ENCODE peak calls at places on chromosomes 6 and 20, in four cellular contexts. S is heart right ventricle, F is adrenal gland, X is WERI-Rb-1. U is an unnamed sample.

GRCh38 chr6:22263748-22264147 is 33.1 kb downstream of the PRL start:
- DNase-seq in X (no peak), F (no peak), S (no peak), U (no peak)

GRCh38 chr6:119873107-119873506 is 523.5 kb upstream of the MAN1A1 start:
- DNase-seq in S (no peak), X (no peak), F (no peak), U (no peak)

GRCh38 chr6:78942451-78942850 is 75.1 kb downstream of the IRAK1BP1 start:
- DNase-seq in X (no peak), S (no peak), F (no peak), U (no peak)

GRCh38 chr6:82076855-82077254 is 170.7 kb downstream of the IBTK start:
- DNase-seq in X (no peak), F (no peak), S (no peak), U (no peak)

GRCh38 chr6:42846505-42846904 is 32.9 kb upstream of the RPL7L1 start:
- DNase-seq in F (no peak), S (no peak), X (no peak), U (no peak)

GRCh38 chr20:1341561-1342265 is 12.8 kb upstream of the SDCBP2 start:
- DNase-seq in F (peak; percentile 32), X (peak; percentile 38), S (no peak), U (peak; percentile 7)

GRCh38 chr6:34610819-34611477 is 54.8 kb upstream of the SPDEF start:
- DNase-seq in F (peak; percentile 44), X (no peak), S (no peak), U (no peak)

GRCh38 chr20:46827718-46828458 is 66.8 kb upstream of the EYA2 start:
- DNase-seq in X (no peak), F (no peak), S (no peak), U (no peak)

GRCh38 chr6:71489736-71490135 is 201.1 kb downstream of the OGFRL1 start:
- DNase-seq in F (no peak), S (no peak), X (no peak), U (no peak)

GRCh38 chr6:74177496-74177895 is 481.5 kb downstream of the CD109 start:
- DNase-seq in S (no peak), X (no peak), F (no peak), U (no peak)

GRCh38 chr6:14857501-14857900 is 388.4 kb upstream of the JARID2 start:
- DNase-seq in X (no peak), F (peak; percentile 21), S (no peak), U (no peak)

GRCh38 chr20:25076731-25077609 is 5.0 kb downstream of the VSX1 start:
- DNase-seq in X (peak; percentile 39), S (no peak), F (peak; percentile 64), U (no peak)

GRCh38 chr6:126261792-126262421 is 78.0 kb upstream of the CENPW start:
- DNase-seq in F (no peak), S (no peak), X (no peak), U (no peak)

GRCh38 chr6:26414281-26414680 is 12.2 kb downstream of the BTN3A1 start:
- DNase-seq in X (no peak), S (no peak), F (no peak), U (no peak)

GRCh38 chr6:155510879-155511278 is 55.2 kb upstream of the NOX3 start:
- DNase-seq in F (no peak), X (no peak), S (no peak), U (no peak)

GRCh38 chr20:49545572-49545971 is 22.4 kb downstream of the PTGIS start:
- DNase-seq in X (no peak), F (no peak), S (no peak), U (no peak)

GRCh38 chr20:49544535-49544934 is 23.4 kb downstream of the PTGIS start:
- DNase-seq in S (no peak), X (no peak), F (no peak), U (no peak)

GRCh38 chr20:49552007-49552406 is 15.9 kb downstream of the PTGIS start:
- DNase-seq in F (no peak), X (no peak), S (no peak), U (no peak)

GRCh38 chr20:49549806-49550551 is 18.0 kb downstream of the PTGIS start:
- DNase-seq in F (no peak), S (no peak), X (no peak), U (no peak)

GRCh38 chr20:49548371-49548947 is 19.5 kb downstream of the PTGIS start:
- DNase-seq in F (no peak), X (no peak), S (no peak), U (no peak)
- H3K27ac ChIP-seq in F (no peak overlapping the region), X (no peak overlapping the region), S (no peak overlapping the region), U (no peak overlapping the region)

GRCh38 chr6:1630212-1630770 is 20.6 kb downstream of the FOXC1 start:
- DNase-seq in X (no peak), F (no peak), S (no peak), U (no peak)

GRCh38 chr6:1630771-1631217 is 21.1 kb downstream of the FOXC1 start:
- DNase-seq in X (peak; percentile 77), S (no peak), F (no peak), U (no peak)

GRCh38 chr6:1629316-1629715 is 19.6 kb downstream of the FOXC1 start:
- DNase-seq in X (no peak), S (no peak), F (no peak), U (no peak)

GRCh38 chr6:1633366-1634021 is 23.8 kb downstream of the FOXC1 start:
- DNase-seq in S (no peak), F (no peak), X (no peak), U (no peak)

GRCh38 chr6:1631251-1631650 is 21.5 kb downstream of the FOXC1 start:
- DNase-seq in F (no peak), S (no peak), X (no peak), U (no peak)
- H3K27ac ChIP-seq in F (no peak overlapping the region), S (no peak overlapping the region), X (no peak overlapping the region), U (no peak overlapping the region)

DNA sequence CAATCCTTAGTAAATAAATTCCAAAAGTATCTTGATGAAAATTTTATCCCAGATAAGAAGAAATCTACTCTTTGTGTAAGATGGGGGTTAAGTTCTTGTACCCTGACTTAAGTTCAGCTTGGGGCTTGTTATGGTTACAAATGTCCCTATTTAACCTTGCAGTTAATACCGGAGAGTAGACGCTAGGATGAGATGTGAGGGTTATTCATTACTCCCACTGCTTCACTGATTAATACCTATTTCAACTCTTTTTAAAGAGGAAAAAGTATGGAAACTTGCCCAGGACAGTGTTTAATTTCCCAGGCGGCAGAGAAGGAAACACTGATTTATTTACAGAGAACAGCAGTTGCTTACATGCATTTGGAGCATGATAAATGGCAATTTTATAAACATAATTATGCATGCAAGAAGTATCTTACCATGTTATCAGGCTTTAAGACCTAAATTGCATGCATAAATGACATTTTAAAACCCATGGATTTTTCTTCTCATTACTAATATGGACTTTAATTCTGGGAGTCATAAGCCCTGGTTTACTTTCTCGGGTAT is 137.7 kb downstream of the RCAN2 start:
- DNase-seq in S (no peak), X (no peak), F (no peak), U (no peak)
- H3K27ac ChIP-seq in S (peak overlapping the region; percentile 51), X (no peak overlapping the region), F (no peak overlapping the region), U (no peak overlapping the region)

GRCh38 chr20:3748073-3748472 is 15.6 kb downstream of the HSPA12B start:
- DNase-seq in F (no peak), S (no peak), X (no peak), U (no peak)

GRCh38 chr20:3749689-3750639 is 17.5 kb downstream of the HSPA12B start:
- DNase-seq in F (peak; percentile 51), S (no peak), X (peak; percentile 82), U (no peak)

GRCh38 chr20:3747471-3747870 is 15.0 kb downstream of the HSPA12B start:
- DNase-seq in F (no peak), X (no peak), S (no peak), U (no peak)

GRCh38 chr20:3751284-3751663 is 16.3 kb downstream of the ADISSP start:
- DNase-seq in S (no peak), X (no peak), F (no peak), U (no peak)

DNA sequence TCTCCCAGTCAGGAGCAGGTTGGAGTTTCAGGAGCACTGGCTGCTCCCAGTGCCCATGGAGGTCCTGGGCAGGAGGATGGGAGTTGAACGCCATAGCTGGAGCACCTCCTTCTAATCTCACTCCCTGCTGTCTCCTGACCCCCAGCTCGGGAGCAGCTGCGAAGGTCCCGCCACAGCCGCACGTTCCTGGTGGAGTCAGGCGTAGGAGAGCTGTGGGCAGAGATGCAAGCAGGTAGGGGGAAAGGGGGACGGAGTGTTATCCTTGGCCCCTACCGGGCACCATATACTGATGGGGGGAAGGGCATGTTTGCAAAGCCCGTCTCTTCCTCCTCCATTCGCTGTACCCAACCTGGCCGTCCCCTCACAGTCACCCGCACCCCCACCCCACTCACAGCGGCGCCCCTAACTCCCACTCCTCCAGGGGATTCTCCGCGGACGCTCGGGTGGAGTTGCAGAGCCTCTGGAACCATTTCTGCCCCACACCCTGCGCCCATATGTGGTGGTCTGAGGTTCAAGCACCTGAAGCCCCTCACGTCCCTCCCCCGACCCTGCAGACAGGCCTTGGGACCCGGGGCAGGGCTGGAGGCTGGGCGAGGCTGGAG is 16.7 kb downstream of the HSPA12B start:
- DNase-seq in X (no peak), F (no peak), S (no peak), U (no peak)
- H3K27ac ChIP-seq in X (peak overlapping the region; percentile 49), F (no peak overlapping the region), S (no peak overlapping the region), U (no peak overlapping the region)

GRCh38 chr6:89985744-89986493 is 91.7 kb downstream of the GJA10 start:
- DNase-seq in X (peak; percentile 34), F (no peak), S (peak; percentile 19), U (no peak)
- H3K27ac ChIP-seq in X (peak overlapping the region; percentile 97), F (no peak overlapping the region), S (peak overlapping the region; percentile 41), U (no peak overlapping the region)

U was measured in colonic mucosa.